ENCODE peak calls at places on chromosomes 13 and 19, in six cellular contexts. B is tibial nerve, Q is thyroid gland, K is testis, X is HCT116, R is heart left ventricle. N is an unnamed sample.

GRCh38 chr19:29560313-29561075 is 34.7 kb downstream of the VSTM2B start:
- DNase-seq in B (no peak), Q (no peak), K (no peak), X (no peak), R (no peak), N (no peak)

GRCh38 chr13:98171806-98172569 is 5.1 kb downstream of the RNF113B start:
- DNase-seq in B (peak; percentile 19), Q (peak; percentile 89), K (peak; percentile 49), X (no peak), R (peak; percentile 46), N (no peak)

GRCh38 chr13:75341025-75341424 is 140.9 kb downstream of the TBC1D4 start:
- DNase-seq in B (no peak), Q (no peak), K (no peak), X (no peak), R (no peak), N (no peak)

GRCh38 chr19:41688687-41689086 is 617 bp upstream of the CEACAM7 start:
- DNase-seq in B (no peak), Q (no peak), K (no peak), X (no peak), R (no peak), N (no peak)

GRCh38 chr13:50693755-50694154 is 149.7 kb downstream of the DLEU7 start:
- DNase-seq in B (no peak), Q (peak; percentile 72), K (peak; percentile 52), X (no peak), R (peak; percentile 73), N (no peak)

GRCh38 chr13:52599037-52599852 is 43.0 kb upstream of the HNRNPA1L2 start:
- DNase-seq in B (no peak), Q (peak; percentile 13), K (peak; percentile 38), X (no peak), R (no peak), N (no peak)

GRCh38 chr13:22454586-22454985 is 726.2 kb upstream of the SGCG start:
- DNase-seq in B (no peak), Q (no peak), K (no peak), X (no peak), R (no peak), N (no peak)

GRCh38 chr19:48644839-48645651 is 942 bp downstream of the CA11 start:
- DNase-seq in B (peak; percentile 66), Q (peak; percentile 74), K (peak; percentile 92), X (peak; percentile 69), R (peak; percentile 71), N (peak; percentile 72)

GRCh38 chr13:109715902-109716301 is 70.5 kb downstream of the IRS2 start:
- DNase-seq in B (peak; percentile 26), Q (no peak), K (no peak), X (no peak), R (no peak), N (no peak)

GRCh38 chr19:2081873-2082810 is 14.0 kb downstream of the MOB3A start:
- DNase-seq in B (no peak), Q (no peak), K (no peak), X (no peak), R (no peak), N (no peak)
- TF ChIP-seq CTCF in B (no peak), Q (no peak), K (no peak), X (no peak), R (no peak), N (no peak)

GRCh38 chr19:56823417-56823816 is 17.1 kb downstream of the PEG3 start:
- DNase-seq in B (no peak), Q (no peak), K (no peak), X (no peak), R (no peak), N (no peak)

GRCh38 chr19:56821675-56822074 is 18.9 kb downstream of the PEG3 start:
- DNase-seq in B (no peak), Q (no peak), K (no peak), X (no peak), R (no peak), N (no peak)

GRCh38 chr19:56822755-56823154 is 17.8 kb downstream of the PEG3 start:
- DNase-seq in B (no peak), Q (no peak), K (no peak), X (no peak), R (no peak), N (no peak)

GRCh38 chr19:56823956-56824355 is 16.6 kb downstream of the PEG3 start:
- DNase-seq in B (no peak), Q (no peak), K (no peak), X (no peak), R (no peak), N (no peak)

DNA sequence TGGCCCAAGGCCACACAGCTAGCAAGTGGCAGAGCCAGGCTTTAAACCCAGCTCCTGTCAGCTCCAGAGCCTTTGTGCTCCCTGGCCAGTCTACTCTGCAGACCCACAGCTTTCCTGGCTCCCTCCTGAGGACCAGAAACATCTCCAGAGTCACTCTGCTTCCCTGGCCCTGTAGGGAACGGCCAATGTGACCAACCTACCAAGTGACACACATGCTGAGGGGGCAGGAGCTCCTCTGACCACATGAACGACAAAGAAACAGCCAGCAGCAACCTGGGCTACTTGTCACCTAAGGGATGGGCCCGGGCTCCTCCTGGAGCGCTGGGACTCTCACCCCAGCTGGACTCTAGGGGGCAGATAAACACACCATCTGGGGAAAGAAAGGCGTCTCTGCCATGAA is 19.3 kb downstream of the PEG3 start:
- DNase-seq in B (no peak), Q (no peak), K (no peak), X (no peak), R (no peak), N (no peak)
- TF ChIP-seq CTCF in B (no peak), Q (no peak), K (no peak), X (no peak), R (no peak), N (no peak)

GRCh38 chr19:33720155-33720493 is 76.5 kb upstream of the KCTD15 start:
- DNase-seq in B (no peak), Q (no peak), K (no peak), X (no peak), R (no peak), N (no peak)

GRCh38 chr19:33719366-33720154 is 77.1 kb upstream of the KCTD15 start:
- DNase-seq in B (no peak), Q (peak; percentile 80), K (peak; percentile 35), X (no peak), R (no peak), N (no peak)

GRCh38 chr19:33722456-33723239 is 74.0 kb upstream of the KCTD15 start:
- DNase-seq in B (no peak), Q (no peak), K (no peak), X (no peak), R (no peak), N (no peak)

GRCh38 chr19:33721735-33722297 is 74.9 kb upstream of the KCTD15 start:
- DNase-seq in B (no peak), Q (no peak), K (no peak), X (no peak), R (no peak), N (no peak)

GRCh38 chr19:33720691-33721682 is 75.7 kb upstream of the KCTD15 start:
- DNase-seq in B (no peak), Q (no peak), K (no peak), X (no peak), R (no peak), N (no peak)
- TF ChIP-seq CTCF in B (no peak), Q (no peak), K (no peak), X (no peak), R (no peak), N (no peak)

GRCh38 chr13:39385154-39385553 is 217.8 kb downstream of the LHFPL6 start:
- DNase-seq in B (no peak), Q (no peak), K (no peak), X (no peak), R (no peak), N (no peak)

GRCh38 chr13:39379118-39379517 is 223.9 kb downstream of the LHFPL6 start:
- DNase-seq in B (no peak), Q (no peak), K (no peak), X (no peak), R (no peak), N (no peak)

GRCh38 chr13:39378293-39378692 is 224.7 kb downstream of the LHFPL6 start:
- DNase-seq in B (no peak), Q (no peak), K (no peak), X (no peak), R (no peak), N (no peak)

GRCh38 chr13:39379667-39380655 is 223.0 kb downstream of the LHFPL6 start:
- DNase-seq in B (no peak), Q (no peak), K (no peak), X (no peak), R (no peak), N (no peak)

GRCh38 chr13:39381456-39381855 is 221.5 kb downstream of the LHFPL6 start:
- DNase-seq in B (no peak), Q (no peak), K (no peak), X (no peak), R (no peak), N (no peak)
- TF ChIP-seq CTCF in B (no peak), Q (no peak), K (no peak), X (no peak), R (no peak), N (no peak)

GRCh38 chr19:13526552-13526951 is 20.3 kb upstream of the CACNA1A start:
- DNase-seq in B (no peak), Q (no peak), K (no peak), X (peak; percentile 19), R (no peak), N (peak; percentile 32)
- TF ChIP-seq CTCF in B (no peak), Q (no peak), K (no peak), X (peak; percentile 64), R (peak; percentile 16), N (no peak)

N was measured in Calu3.